ENCODE peak calls at places on chromosomes 4 and X, in four cellular contexts. H, A, P and R are unnamed samples.

GRCh38 chrX:50726296-50726695 is 87.7 kb downstream of the SHROOM4 start:
- DNase-seq in P (no peak), A (no peak), H (no peak), R (no peak)

GRCh38 chr4:182449186-182449880 is 206.1 kb downstream of the TENM3 start:
- DNase-seq in A (no peak), H (no peak), P (peak; percentile 55), R (no peak)

GRCh38 chr4:97987019-97987648 is 156.1 kb downstream of the STPG2 start:
- DNase-seq in A (no peak), H (no peak), P (no peak), R (peak; percentile 10)

GRCh38 chr4:39635023-39635422 is 3.6 kb downstream of the SMIM14 start:
- DNase-seq in A (no peak), P (no peak), H (peak; percentile 62), R (no peak)

GRCh38 chr4:124061413-124061812 is 651.1 kb downstream of the ANKRD50 start:
- DNase-seq in A (peak; percentile 71), H (no peak), P (no peak), R (no peak)

GRCh38 chrX:135393046-135393445 is 28.7 kb upstream of the SMIM10L2A start:
- DNase-seq in A (no peak), P (no peak), H (no peak), R (no peak)

GRCh38 chr4:172830295-172830764 is 338.3 kb upstream of the GALNT7 start:
- DNase-seq in A (no peak), H (no peak), P (no peak), R (no peak)

GRCh38 chr4:54446556-54446955 is 211.2 kb upstream of the KIT start:
- DNase-seq in H (no peak), P (no peak), A (no peak), R (no peak)

GRCh38 chrX:47579537-47579936 is 2.7 kb upstream of the TIMP1 start:
- DNase-seq in A (peak; percentile 60), P (no peak), H (no peak), R (no peak)

GRCh38 chrX:110402855-110403230 is 44.2 kb downstream of the RTL9 start:
- DNase-seq in H (no peak), A (no peak), P (no peak), R (no peak)

GRCh38 chr4:53592128-53592527 is 842 bp upstream of the LNX1 start:
- DNase-seq in P (no peak), A (no peak), H (no peak), R (no peak)

GRCh38 chr4:182916483-182917181 is 554 bp downstream of the DCTD start:
- DNase-seq in P (no peak), H (peak; percentile 68), A (no peak), R (peak; percentile 32)

GRCh38 chr4:15682340-15682725 is 706 bp downstream of the FAM200B start:
- DNase-seq in P (no peak), H (no peak), A (no peak), R (no peak)

GRCh38 chr4:107913283-107913899 is 18.0 kb upstream of the CYP2U1 start:
- DNase-seq in H (peak; percentile 60), A (no peak), P (no peak), R (no peak)

GRCh38 chr4:77990904-77991358 is 66.2 kb upstream of the FRAS1 start:
- DNase-seq in A (no peak), P (no peak), H (no peak), R (no peak)

GRCh38 chrX:41922694-41923171 is 621 bp downstream of the CASK start:
- DNase-seq in P (no peak), H (no peak), A (no peak), R (no peak)

GRCh38 chrX:153573999-153574398 is 24.9 kb downstream of the CCNQ start:
- DNase-seq in H (no peak), P (no peak), A (no peak), R (no peak)

GRCh38 chr4:13173974-13174373 is 310.2 kb downstream of the RAB28 start:
- DNase-seq in A (peak; percentile 3), H (peak; percentile 50), P (no peak), R (no peak)

GRCh38 chrX:23127586-23127985 is 127.8 kb downstream of the DDX53 start:
- DNase-seq in A (no peak), H (no peak), P (no peak), R (no peak)

GRCh38 chr4:149029056-149029651 is 586.9 kb upstream of the NR3C2 start:
- DNase-seq in H (no peak), P (no peak), A (no peak), R (no peak)

GRCh38 chrX:65537229-65537628 is 2.6 kb upstream of the LAS1L start:
- DNase-seq in H (no peak), A (no peak), P (no peak), R (no peak)

GRCh38 chr4:143399113-143399949 is 62.7 kb downstream of the GAB1 start:
- DNase-seq in A (no peak), H (no peak), P (no peak), R (no peak)

GRCh38 chrX:130091976-130092522 is 18.2 kb downstream of the ELF4 start:
- DNase-seq in H (peak; percentile 70), A (no peak), P (no peak), R (no peak)

GRCh38 chr4:56976283-56976877 is 1.0 kb downstream of the NOA1 start:
- DNase-seq in P (no peak), H (no peak), A (no peak), R (no peak)

GRCh38 chr4:183876268-183876934 is 28.7 kb upstream of the STOX2 start:
- DNase-seq in P (peak; percentile 21), A (peak; percentile 16), H (peak; percentile 82), R (peak; percentile 36)

GRCh38 chr4:88697113-88697512 is 516 bp downstream of the NAP1L5 start:
- DNase-seq in H (no peak), A (no peak), P (peak; percentile 3), R (no peak)

GRCh38 chr4:6362896-6363295 is 93.2 kb downstream of the WFS1 start:
- DNase-seq in H (no peak), P (no peak), A (no peak), R (no peak)

GRCh38 chrX:38111196-38111595 is 104.8 kb downstream of the SYTL5 start:
- DNase-seq in A (no peak), H (no peak), P (no peak), R (no peak)

GRCh38 chr4:126137782-126138170 is 823.0 kb downstream of the FAT4 start:
- DNase-seq in P (no peak), A (no peak), H (no peak), R (no peak)

GRCh38 chrX:116181300-116181699 is 10.8 kb downstream of the AGTR2 start:
- DNase-seq in A (no peak), H (no peak), P (no peak), R (no peak)

GRCh38 chrX:54030329-54030728 is 13.9 kb downstream of the PHF8 start:
- DNase-seq in P (no peak), A (no peak), H (no peak), R (no peak)

GRCh38 chr4:94595880-94596483 is 144.2 kb downstream of the PDLIM5 start:
- DNase-seq in H (no peak), P (no peak), A (peak; percentile 16), R (peak; percentile 14)

GRCh38 chr4:169151671-169152070 is 119.1 kb downstream of the SH3RF1 start:
- DNase-seq in H (no peak), A (no peak), P (no peak), R (no peak)